ENCODE peak calls at places on chromosome 15, in seven cellular contexts. One of them, this sample, is unnamed.

GRCh38 chr15:43977072-43977884 is 150.5 kb downstream of the WDR76 start:
- DNase-seq in DND-41: peak; percentile 59
- DNase-seq in GM23248: no peak
- DNase-seq in heart right ventricle: no peak
- DNase-seq in tibial artery: no peak
- DNase-seq in Caco-2: no peak
- DNase-seq in psoas muscle: no peak
- DNase-seq in this sample: peak; percentile 2

GRCh38 chr15:56948766-56949105 is 30.3 kb downstream of the TCF12 start:
- DNase-seq in tibial artery: no peak
- DNase-seq in psoas muscle: no peak
- DNase-seq in GM23248: no peak
- DNase-seq in DND-41: no peak
- DNase-seq in heart right ventricle: no peak
- DNase-seq in Caco-2: no peak
- DNase-seq in this sample: no peak

GRCh38 chr15:70535071-70535954 is 228.0 kb downstream of the UACA start:
- DNase-seq in GM23248: no peak
- DNase-seq in Caco-2: no peak
- DNase-seq in DND-41: peak; percentile 81
- DNase-seq in psoas muscle: no peak
- DNase-seq in heart right ventricle: no peak
- DNase-seq in tibial artery: no peak
- DNase-seq in this sample: no peak

GRCh38 chr15:88257311-88257901 is 867 bp upstream of the NTRK3 start:
- DNase-seq in Caco-2: no peak
- DNase-seq in GM23248: peak; percentile 16
- DNase-seq in heart right ventricle: no peak
- DNase-seq in tibial artery: no peak
- DNase-seq in psoas muscle: no peak
- DNase-seq in DND-41: no peak
- DNase-seq in this sample: no peak

GRCh38 chr15:43903864-43904290 is 77.1 kb downstream of the WDR76 start:
- DNase-seq in tibial artery: peak; percentile 36
- DNase-seq in Caco-2: peak; percentile 82
- DNase-seq in DND-41: peak; percentile 71
- DNase-seq in psoas muscle: no peak
- DNase-seq in heart right ventricle: no peak
- DNase-seq in GM23248: peak; percentile 65
- DNase-seq in this sample: peak; percentile 69

GRCh38 chr15:39296955-39297354 is 283.9 kb upstream of the THBS1 start:
- DNase-seq in heart right ventricle: no peak
- DNase-seq in DND-41: no peak
- DNase-seq in Caco-2: no peak
- DNase-seq in GM23248: no peak
- DNase-seq in tibial artery: no peak
- DNase-seq in psoas muscle: no peak
- DNase-seq in this sample: no peak

GRCh38 chr15:55403531-55403930 is 4.6 kb downstream of the CCPG1 start:
- DNase-seq in GM23248: peak; percentile 49
- DNase-seq in Caco-2: no peak
- DNase-seq in psoas muscle: no peak
- DNase-seq in heart right ventricle: no peak
- DNase-seq in DND-41: no peak
- DNase-seq in tibial artery: no peak
- DNase-seq in this sample: no peak

GRCh38 chr15:84871428-84871985 is 13.0 kb upstream of the SLC28A1 start:
- DNase-seq in DND-41: no peak
- DNase-seq in heart right ventricle: no peak
- DNase-seq in GM23248: no peak
- DNase-seq in psoas muscle: no peak
- DNase-seq in tibial artery: no peak
- DNase-seq in Caco-2: no peak
- DNase-seq in this sample: no peak

GRCh38 chr15:37015025-37015424 is 85.3 kb downstream of the MEIS2 start:
- DNase-seq in DND-41: no peak
- DNase-seq in heart right ventricle: no peak
- DNase-seq in tibial artery: no peak
- DNase-seq in GM23248: peak; percentile 93
- DNase-seq in Caco-2: peak; percentile 8
- DNase-seq in psoas muscle: no peak
- DNase-seq in this sample: no peak

GRCh38 chr15:67761343-67761742 is 64.0 kb upstream of the SKOR1 start:
- DNase-seq in GM23248: no peak
- DNase-seq in DND-41: no peak
- DNase-seq in Caco-2: no peak
- DNase-seq in tibial artery: no peak
- DNase-seq in psoas muscle: no peak
- DNase-seq in heart right ventricle: no peak
- DNase-seq in this sample: no peak

GRCh38 chr15:70269991-70270751 is 172.5 kb upstream of the TLE3 start:
- DNase-seq in DND-41: no peak
- DNase-seq in GM23248: no peak
- DNase-seq in tibial artery: peak; percentile 42
- DNase-seq in heart right ventricle: peak; percentile 47
- DNase-seq in psoas muscle: peak; percentile 63
- DNase-seq in Caco-2: no peak
- DNase-seq in this sample: no peak

GRCh38 chr15:67820147-67820991 is 4.9 kb upstream of the SKOR1 start:
- DNase-seq in tibial artery: no peak
- DNase-seq in psoas muscle: peak; percentile 36
- DNase-seq in Caco-2: no peak
- DNase-seq in GM23248: no peak
- DNase-seq in heart right ventricle: no peak
- DNase-seq in DND-41: no peak
- DNase-seq in this sample: no peak

GRCh38 chr15:79617071-79617470 is 184.9 kb downstream of the MINAR1 start:
- DNase-seq in psoas muscle: no peak
- DNase-seq in GM23248: no peak
- DNase-seq in Caco-2: no peak
- DNase-seq in tibial artery: no peak
- DNase-seq in DND-41: no peak
- DNase-seq in heart right ventricle: no peak
- DNase-seq in this sample: no peak

GRCh38 chr15:60720493-60721231 is 241.7 kb upstream of the ICE2 start:
- DNase-seq in psoas muscle: no peak
- DNase-seq in DND-41: no peak
- DNase-seq in Caco-2: no peak
- DNase-seq in GM23248: no peak
- DNase-seq in tibial artery: no peak
- DNase-seq in heart right ventricle: no peak
- DNase-seq in this sample: no peak

GRCh38 chr15:70152070-70152480 is 54.4 kb upstream of the TLE3 start:
- DNase-seq in GM23248: peak; percentile 22
- DNase-seq in tibial artery: no peak
- DNase-seq in psoas muscle: peak; percentile 25
- DNase-seq in Caco-2: no peak
- DNase-seq in DND-41: no peak
- DNase-seq in heart right ventricle: no peak
- DNase-seq in this sample: no peak

DNA sequence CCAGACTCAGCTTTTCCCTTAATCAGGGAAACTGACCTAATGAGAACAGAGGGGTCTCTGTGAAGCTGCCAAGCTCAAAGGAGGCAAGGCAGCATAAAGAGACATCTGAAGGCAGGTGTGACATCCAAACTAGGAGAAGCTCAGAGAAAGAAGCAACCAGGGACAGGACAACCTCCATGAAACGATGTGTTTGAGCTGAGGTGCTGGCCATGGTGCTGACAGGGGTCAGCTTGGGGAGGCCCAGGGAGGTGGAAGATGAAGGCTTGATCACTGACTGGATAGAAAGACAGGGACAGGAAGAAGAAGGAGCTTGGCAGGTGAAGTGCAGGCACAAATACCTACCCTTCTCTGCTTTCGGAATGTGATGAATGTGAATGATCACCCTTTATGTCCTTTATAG is 179.5 kb upstream of the NSMCE3 start:
- DNase-seq in GM23248: peak; percentile 8
- DNase-seq in heart right ventricle: no peak
- DNase-seq in Caco-2: peak; percentile 54
- DNase-seq in DND-41: peak; percentile 25
- DNase-seq in psoas muscle: no peak
- DNase-seq in tibial artery: no peak
- DNase-seq in this sample: no peak
- H3K36me3 ChIP-seq in GM23248: no peaks in the 10 kb centered on the region
- H3K36me3 ChIP-seq in heart right ventricle: no peaks in the 10 kb centered on the region
- H3K36me3 ChIP-seq in Caco-2: no peaks in the 10 kb centered on the region
- H3K36me3 ChIP-seq in DND-41: no peaks in the 10 kb centered on the region
- H3K36me3 ChIP-seq in psoas muscle: no peaks in the 10 kb centered on the region
- H3K36me3 ChIP-seq in tibial artery: no peaks in the 10 kb centered on the region
- H3K36me3 ChIP-seq in this sample: no peaks in the 10 kb centered on the region

DNA sequence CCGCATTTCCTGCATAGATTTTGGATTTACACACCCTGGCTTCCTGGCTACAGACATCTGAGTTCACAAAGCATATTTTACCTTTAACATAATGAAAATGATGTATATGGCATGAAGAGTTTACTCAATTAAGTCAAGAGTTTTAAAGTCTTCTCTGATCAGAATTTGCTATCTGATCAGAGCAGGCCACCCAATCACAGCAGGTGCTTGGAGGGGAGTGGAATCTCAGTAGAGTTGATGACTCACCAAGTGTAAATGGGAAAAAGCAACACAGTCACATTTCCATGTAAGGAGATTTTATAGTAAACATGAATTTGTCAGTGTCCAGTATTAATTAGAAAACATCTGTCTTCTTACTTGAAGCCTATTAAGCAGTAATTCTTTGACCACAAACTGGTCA is 10.9 kb downstream of the MESD start:
- DNase-seq in tibial artery: no peak
- DNase-seq in DND-41: no peak
- DNase-seq in psoas muscle: no peak
- DNase-seq in GM23248: peak; percentile 45
- DNase-seq in Caco-2: no peak
- DNase-seq in heart right ventricle: no peak
- DNase-seq in this sample: no peak
- H3K36me3 ChIP-seq in tibial artery: peaks cover 45% of the 10 kb centered on the region
- H3K36me3 ChIP-seq in DND-41: peaks cover 57% of the 10 kb centered on the region
- H3K36me3 ChIP-seq in psoas muscle: peaks cover 48% of the 10 kb centered on the region
- H3K36me3 ChIP-seq in GM23248: peaks cover 9% of the 10 kb centered on the region
- H3K36me3 ChIP-seq in Caco-2: peaks cover 1% of the 10 kb centered on the region
- H3K36me3 ChIP-seq in heart right ventricle: peaks cover 24% of the 10 kb centered on the region
- H3K36me3 ChIP-seq in this sample: peaks cover 74% of the 10 kb centered on the region

GRCh38 chr15:80800067-80800466 is 20.9 kb downstream of the CEMIP start:
- DNase-seq in DND-41: no peak
- DNase-seq in heart right ventricle: no peak
- DNase-seq in psoas muscle: no peak
- DNase-seq in GM23248: peak; percentile 22
- DNase-seq in Caco-2: no peak
- DNase-seq in tibial artery: no peak
- DNase-seq in this sample: no peak

GRCh38 chr15:80798911-80799310 is 19.7 kb downstream of the CEMIP start:
- DNase-seq in tibial artery: no peak
- DNase-seq in GM23248: no peak
- DNase-seq in psoas muscle: no peak
- DNase-seq in Caco-2: no peak
- DNase-seq in DND-41: no peak
- DNase-seq in heart right ventricle: no peak
- DNase-seq in this sample: no peak

GRCh38 chr15:80804970-80805495 is 25.9 kb downstream of the CEMIP start:
- DNase-seq in DND-41: peak; percentile 61
- DNase-seq in heart right ventricle: no peak
- DNase-seq in Caco-2: peak; percentile 24
- DNase-seq in tibial artery: no peak
- DNase-seq in GM23248: no peak
- DNase-seq in psoas muscle: no peak
- DNase-seq in this sample: no peak

GRCh38 chr15:80801891-80802680 is 22.9 kb downstream of the CEMIP start:
- DNase-seq in heart right ventricle: peak; percentile 14
- DNase-seq in DND-41: no peak
- DNase-seq in tibial artery: no peak
- DNase-seq in GM23248: peak; percentile 47
- DNase-seq in Caco-2: no peak
- DNase-seq in psoas muscle: no peak
- DNase-seq in this sample: no peak

DNA sequence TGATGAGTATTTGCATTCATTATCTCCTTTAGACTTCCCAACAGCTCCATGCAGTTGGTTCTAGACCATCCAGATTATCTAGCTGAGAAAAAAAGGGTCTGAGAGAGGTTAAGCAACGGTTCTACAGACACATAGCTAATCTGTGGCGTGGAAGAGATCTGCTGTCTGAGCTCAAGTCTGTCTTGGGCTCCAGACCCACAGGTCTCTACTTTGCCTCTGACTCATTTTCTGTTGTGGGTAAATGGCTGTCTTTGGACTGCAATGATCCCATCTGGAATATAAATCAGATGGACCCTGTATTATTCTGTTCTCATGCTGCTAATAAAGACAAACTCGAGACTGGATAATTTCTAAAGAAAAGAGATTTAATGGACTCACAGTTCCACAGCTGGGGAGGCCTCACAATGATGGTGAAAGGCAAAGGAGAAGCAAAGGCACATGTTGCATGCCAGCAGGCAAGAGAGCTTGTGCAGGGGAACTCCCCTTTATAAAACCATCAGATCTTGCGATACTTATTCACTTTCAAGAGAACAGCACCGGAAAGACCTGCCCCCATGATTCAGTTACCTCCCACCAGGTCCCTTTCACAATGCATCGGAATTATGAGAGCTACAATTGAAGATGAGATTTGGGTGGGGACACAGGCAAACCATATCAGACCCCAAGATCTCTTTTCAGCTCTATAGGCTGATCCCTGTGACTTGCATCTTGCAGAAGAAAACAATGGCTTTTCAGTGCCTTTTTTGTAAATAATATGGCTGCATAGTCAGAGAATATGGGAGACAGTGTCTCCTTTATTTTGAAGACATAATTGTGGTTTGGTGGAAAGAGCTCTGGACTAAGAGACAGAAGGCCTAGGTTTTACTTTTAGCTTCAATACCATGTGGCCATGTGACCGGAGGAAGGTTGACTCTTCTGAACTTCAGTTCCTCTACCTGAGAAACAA is 24.7 kb downstream of the CEMIP start:
- DNase-seq in tibial artery: no peak
- DNase-seq in DND-41: no peak
- DNase-seq in psoas muscle: no peak
- DNase-seq in GM23248: peak; percentile 29
- DNase-seq in heart right ventricle: no peak
- DNase-seq in Caco-2: no peak
- DNase-seq in this sample: no peak
- H3K36me3 ChIP-seq in tibial artery: no peaks in the 10 kb centered on the region
- H3K36me3 ChIP-seq in DND-41: no peaks in the 10 kb centered on the region
- H3K36me3 ChIP-seq in psoas muscle: no peaks in the 10 kb centered on the region
- H3K36me3 ChIP-seq in GM23248: peaks cover 34% of the 10 kb centered on the region
- H3K36me3 ChIP-seq in heart right ventricle: no peaks in the 10 kb centered on the region
- H3K36me3 ChIP-seq in Caco-2: no peaks in the 10 kb centered on the region
- H3K36me3 ChIP-seq in this sample: no peaks in the 10 kb centered on the region

GRCh38 chr15:34900748-34901147 is 68.8 kb downstream of the AQR start:
- DNase-seq in DND-41: no peak
- DNase-seq in Caco-2: no peak
- DNase-seq in heart right ventricle: no peak
- DNase-seq in GM23248: no peak
- DNase-seq in tibial artery: no peak
- DNase-seq in psoas muscle: no peak
- DNase-seq in this sample: no peak
- H3K36me3 ChIP-seq in DND-41: peaks cover 48% of the 10 kb centered on the region
- H3K36me3 ChIP-seq in Caco-2: no peaks in the 10 kb centered on the region
- H3K36me3 ChIP-seq in heart right ventricle: peaks cover 20% of the 10 kb centered on the region
- H3K36me3 ChIP-seq in GM23248: peaks cover 31% of the 10 kb centered on the region
- H3K36me3 ChIP-seq in tibial artery: peaks cover 53% of the 10 kb centered on the region
- H3K36me3 ChIP-seq in psoas muscle: peaks cover 69% of the 10 kb centered on the region
- H3K36me3 ChIP-seq in this sample: peaks cover 56% of the 10 kb centered on the region

GRCh38 chr15:71844916-71845315 is 34.6 kb downstream of the NR2E3 start:
- DNase-seq in Caco-2: no peak
- DNase-seq in heart right ventricle: no peak
- DNase-seq in tibial artery: no peak
- DNase-seq in DND-41: no peak
- DNase-seq in psoas muscle: no peak
- DNase-seq in GM23248: no peak
- DNase-seq in this sample: no peak
- H3K36me3 ChIP-seq in Caco-2: no peaks in the 10 kb centered on the region
- H3K36me3 ChIP-seq in heart right ventricle: peaks cover 20% of the 10 kb centered on the region
- H3K36me3 ChIP-seq in tibial artery: peaks cover 69% of the 10 kb centered on the region
- H3K36me3 ChIP-seq in DND-41: peaks cover 14% of the 10 kb centered on the region
- H3K36me3 ChIP-seq in psoas muscle: peaks cover 83% of the 10 kb centered on the region
- H3K36me3 ChIP-seq in GM23248: peaks cover 48% of the 10 kb centered on the region
- H3K36me3 ChIP-seq in this sample: peaks cover 12% of the 10 kb centered on the region

This sample was measured in NT2/D1.